ENCODE peak calls at places on chromosomes 1 and 21, in four cellular contexts. One of them, this sample, is unnamed.

GRCh38 chr1:206992815-206993214 is 22.6 kb upstream of the FCAMR start:
- DNase-seq in GM12878: no peak
- DNase-seq in K562: no peak
- DNase-seq in HL-60: no peak
- DNase-seq in this sample: no peak

GRCh38 chr1:173039621-173040020 is 11.1 kb downstream of the TNFSF18 start:
- DNase-seq in GM12878: no peak
- DNase-seq in K562: no peak
- DNase-seq in HL-60: no peak
- DNase-seq in this sample: no peak

GRCh38 chr1:1137256-1138045 is 21.6 kb upstream of the C1orf159 start:
- DNase-seq in GM12878: no peak
- DNase-seq in K562: peak
- DNase-seq in HL-60: peak
- DNase-seq in this sample: peak

GRCh38 chr21:32819702-32820101 is 48.1 kb upstream of the PAXBP1 start:
- DNase-seq in GM12878: no peak
- DNase-seq in K562: no peak
- DNase-seq in HL-60: no peak
- DNase-seq in this sample: no peak

GRCh38 chr1:24971539-24971938 is 41.5 kb upstream of the RUNX3 start:
- DNase-seq in GM12878: no peak
- DNase-seq in K562: no peak
- DNase-seq in HL-60: no peak
- DNase-seq in this sample: no peak

GRCh38 chr1:12600880-12601633 is 17.0 kb downstream of the DHRS3 start:
- DNase-seq in GM12878: no peak
- DNase-seq in K562: peak
- DNase-seq in HL-60: no peak
- DNase-seq in this sample: peak

GRCh38 chr1:172609528-172609927 is 49.4 kb upstream of the FASLG start:
- DNase-seq in GM12878: no peak
- DNase-seq in K562: no peak
- DNase-seq in HL-60: no peak
- DNase-seq in this sample: no peak

GRCh38 chr21:45202889-45203288 is 84.8 kb downstream of the POFUT2 start:
- DNase-seq in GM12878: no peak
- DNase-seq in K562: peak
- DNase-seq in HL-60: no peak
- DNase-seq in this sample: no peak

GRCh38 chr21:38472709-38473108 is 25.6 kb downstream of the ERG start:
- DNase-seq in GM12878: no peak
- DNase-seq in K562: no peak
- DNase-seq in HL-60: no peak
- DNase-seq in this sample: no peak

GRCh38 chr1:57060451-57060850 is 94.6 kb upstream of the C8B start:
- DNase-seq in GM12878: no peak
- DNase-seq in K562: no peak
- DNase-seq in HL-60: no peak
- DNase-seq in this sample: no peak

GRCh38 chr1:154716012-154716411 is 108.0 kb upstream of the ADAR start:
- DNase-seq in GM12878: no peak
- DNase-seq in K562: no peak
- DNase-seq in HL-60: peak
- DNase-seq in this sample: no peak

GRCh38 chr1:209335090-209335692 is 248.3 kb upstream of the CAMK1G start:
- DNase-seq in GM12878: no peak
- DNase-seq in K562: peak
- DNase-seq in HL-60: no peak
- DNase-seq in this sample: peak

GRCh38 chr1:953524-954320 is 5.3 kb downstream of the NOC2L start:
- DNase-seq in GM12878: no peak
- DNase-seq in K562: no peak
- DNase-seq in HL-60: no peak
- DNase-seq in this sample: no peak

GRCh38 chr1:156368889-156369684 is at the start of gene RHBG:
- DNase-seq in GM12878: no peak
- DNase-seq in K562: no peak
- DNase-seq in HL-60: peak
- DNase-seq in this sample: no peak

GRCh38 chr1:184385863-184386262 is 966 bp upstream of the C1orf21 start:
- DNase-seq in GM12878: no peak
- DNase-seq in K562: no peak
- DNase-seq in HL-60: no peak
- DNase-seq in this sample: no peak

GRCh38 chr1:234114648-234115307 is 210.3 kb downstream of the SLC35F3 start:
- DNase-seq in GM12878: peak
- DNase-seq in K562: peak
- DNase-seq in HL-60: peak
- DNase-seq in this sample: peak

GRCh38 chr1:232833966-232834535 is 28.8 kb downstream of the MAP10 start:
- DNase-seq in GM12878: no peak
- DNase-seq in K562: no peak
- DNase-seq in HL-60: no peak
- DNase-seq in this sample: no peak

GRCh38 chr1:29684141-29684540 is 447.8 kb downstream of the PTPRU start:
- DNase-seq in GM12878: no peak
- DNase-seq in K562: no peak
- DNase-seq in HL-60: no peak
- DNase-seq in this sample: no peak

GRCh38 chr1:228345201-228345930 is 61.3 kb downstream of the TRIM11 start:
- DNase-seq in GM12878: no peak
- DNase-seq in K562: no peak
- DNase-seq in HL-60: no peak
- DNase-seq in this sample: no peak

GRCh38 chr1:211183924-211184323 is 50.0 kb upstream of the KCNH1 start:
- DNase-seq in GM12878: no peak
- DNase-seq in K562: no peak
- DNase-seq in HL-60: no peak
- DNase-seq in this sample: no peak

GRCh38 chr1:154856049-154856448 is 14.0 kb downstream of the KCNN3 start:
- DNase-seq in GM12878: no peak
- DNase-seq in K562: no peak
- DNase-seq in HL-60: no peak
- DNase-seq in this sample: no peak

GRCh38 chr1:170483041-170483440 is 48.9 kb upstream of the GORAB start:
- DNase-seq in GM12878: no peak
- DNase-seq in K562: no peak
- DNase-seq in HL-60: no peak
- DNase-seq in this sample: no peak

GRCh38 chr1:176880954-176881595 is 283.4 kb downstream of the ASTN1 start:
- DNase-seq in GM12878: no peak
- DNase-seq in K562: peak
- DNase-seq in HL-60: peak
- DNase-seq in this sample: peak

GRCh38 chr1:161082483-161082882 is 6.9 kb downstream of the NECTIN4 start:
- DNase-seq in GM12878: no peak
- DNase-seq in K562: no peak
- DNase-seq in HL-60: no peak
- DNase-seq in this sample: no peak

GRCh38 chr1:198072177-198072576 is 84.6 kb upstream of the NEK7 start:
- DNase-seq in GM12878: no peak
- DNase-seq in K562: no peak
- DNase-seq in HL-60: no peak
- DNase-seq in this sample: no peak

GRCh38 chr21:32459972-32460371 is 47.5 kb downstream of the EVA1C start:
- DNase-seq in GM12878: no peak
- DNase-seq in K562: no peak
- DNase-seq in HL-60: no peak
- DNase-seq in this sample: no peak

GRCh38 chr1:181482001-181482430 is 1.3 kb upstream of the CACNA1E start:
- DNase-seq in GM12878: no peak
- DNase-seq in K562: no peak
- DNase-seq in HL-60: no peak
- DNase-seq in this sample: no peak

GRCh38 chr1:101293461-101294045 is 56.7 kb downstream of the S1PR1 start:
- DNase-seq in GM12878: peak
- DNase-seq in K562: no peak
- DNase-seq in HL-60: peak
- DNase-seq in this sample: no peak

GRCh38 chr1:5423109-5423508 is 569.1 kb downstream of the NPHP4 start:
- DNase-seq in GM12878: no peak
- DNase-seq in K562: no peak
- DNase-seq in HL-60: no peak
- DNase-seq in this sample: no peak

GRCh38 chr1:35657851-35658250 is 16.5 kb upstream of the PSMB2 start:
- DNase-seq in GM12878: no peak
- DNase-seq in K562: no peak
- DNase-seq in HL-60: peak
- DNase-seq in this sample: no peak

GRCh38 chr1:35655196-35655595 is 13.9 kb upstream of the PSMB2 start:
- DNase-seq in GM12878: no peak
- DNase-seq in K562: no peak
- DNase-seq in HL-60: no peak
- DNase-seq in this sample: no peak

GRCh38 chr1:35659589-35659988 is 18.3 kb upstream of the PSMB2 start:
- DNase-seq in GM12878: no peak
- DNase-seq in K562: no peak
- DNase-seq in HL-60: no peak
- DNase-seq in this sample: no peak

GRCh38 chr1:35656863-35657232 is 15.5 kb upstream of the PSMB2 start:
- DNase-seq in GM12878: no peak
- DNase-seq in K562: no peak
- DNase-seq in HL-60: no peak
- DNase-seq in this sample: no peak

DNA sequence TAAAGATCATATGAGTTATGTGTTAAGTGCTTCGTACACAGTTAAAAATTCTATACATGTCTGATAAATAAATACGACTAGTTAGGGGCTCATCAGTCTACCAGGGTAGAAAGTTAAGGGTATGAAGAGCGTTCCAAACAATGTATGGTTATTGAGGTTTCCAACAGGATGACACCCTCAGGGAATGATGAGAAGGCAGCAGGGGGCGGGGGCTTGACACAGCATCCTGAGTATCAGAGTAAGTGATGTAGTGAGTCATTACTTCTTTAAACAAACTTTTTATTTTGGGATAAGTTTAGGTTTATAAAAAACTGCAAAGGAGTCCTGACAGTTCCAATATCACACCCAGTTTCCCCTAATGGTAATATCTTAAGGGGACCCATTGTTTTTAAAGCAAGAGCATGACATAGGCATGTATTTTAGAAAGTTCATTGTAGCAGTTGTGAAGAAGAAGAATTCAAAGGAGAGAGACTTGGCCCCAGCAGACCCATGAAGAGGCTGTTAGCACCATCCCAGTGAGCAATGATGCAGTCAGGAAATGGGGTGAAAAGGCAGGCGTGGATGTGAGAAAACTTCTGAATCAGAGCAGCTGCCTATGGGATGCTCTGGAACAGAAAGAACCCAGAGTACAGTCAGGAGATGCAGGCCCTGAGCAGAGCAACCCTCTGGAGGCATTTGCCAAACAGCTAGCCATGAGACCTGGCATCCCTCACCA is 15.0 kb upstream of the PSMB2 start:
- DNase-seq in GM12878: no peak
- DNase-seq in K562: no peak
- DNase-seq in HL-60: no peak
- DNase-seq in this sample: no peak
- TF ChIP-seq SPI1 in GM12878: no peak
- TF ChIP-seq SPI1 in K562: no peak
- TF ChIP-seq SPI1 in HL-60: no peak
- TF ChIP-seq SPI1 in this sample: no peak

GRCh38 chr1:44581205-44581604 is 93.1 kb downstream of the TMEM53 start:
- DNase-seq in GM12878: no peak
- DNase-seq in K562: no peak
- DNase-seq in HL-60: no peak
- DNase-seq in this sample: no peak

GRCh38 chr1:44588551-44588950 is 85.7 kb downstream of the TMEM53 start:
- DNase-seq in GM12878: no peak
- DNase-seq in K562: no peak
- DNase-seq in HL-60: no peak
- DNase-seq in this sample: no peak

GRCh38 chr1:44587796-44588460 is 86.4 kb downstream of the TMEM53 start:
- DNase-seq in GM12878: no peak
- DNase-seq in K562: no peak
- DNase-seq in HL-60: no peak
- DNase-seq in this sample: no peak

GRCh38 chr1:44584167-44584566 is 90.1 kb downstream of the TMEM53 start:
- DNase-seq in GM12878: no peak
- DNase-seq in K562: no peak
- DNase-seq in HL-60: no peak
- DNase-seq in this sample: no peak

GRCh38 chr1:44585315-44585920 is 88.9 kb downstream of the TMEM53 start:
- DNase-seq in GM12878: no peak
- DNase-seq in K562: no peak
- DNase-seq in HL-60: no peak
- DNase-seq in this sample: no peak
- TF ChIP-seq SPI1 in GM12878: no peak
- TF ChIP-seq SPI1 in K562: no peak
- TF ChIP-seq SPI1 in HL-60: no peak
- TF ChIP-seq SPI1 in this sample: no peak

DNA sequence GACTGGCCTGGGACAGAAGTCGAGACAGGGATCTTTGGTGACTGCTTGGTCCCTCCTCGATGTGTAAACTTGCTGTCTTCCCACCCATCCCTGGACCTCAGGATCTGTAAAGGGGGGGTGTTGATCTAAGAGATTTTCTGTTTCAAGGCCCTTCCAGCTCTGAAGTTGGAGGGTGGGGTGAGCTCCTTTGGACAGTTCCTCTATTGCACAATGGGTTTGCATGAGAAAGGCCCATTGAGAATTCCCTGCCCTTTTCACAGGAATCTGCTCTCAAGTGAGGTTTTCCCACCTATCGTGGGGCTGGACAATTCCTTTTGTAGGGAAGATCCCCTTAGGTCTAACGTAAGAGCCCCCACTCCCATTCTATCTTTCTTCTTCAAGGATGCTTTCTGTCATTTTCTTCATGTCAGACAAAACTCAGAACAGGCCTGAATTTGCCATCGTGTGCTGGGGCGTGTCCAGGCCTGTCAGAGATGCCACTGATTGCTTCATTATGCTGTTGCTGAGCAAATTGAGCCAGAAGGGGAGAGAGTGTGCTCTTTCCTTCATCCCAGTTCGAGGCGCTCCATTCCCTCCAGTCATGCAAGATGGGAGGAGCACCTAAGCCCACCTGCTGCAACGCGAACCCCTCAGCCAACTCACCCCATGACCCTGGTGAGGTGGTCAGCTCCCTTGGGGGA is 149.9 kb upstream of the IGSF21 start:
- DNase-seq in GM12878: no peak
- DNase-seq in K562: no peak
- DNase-seq in HL-60: no peak
- DNase-seq in this sample: no peak
- TF ChIP-seq SPI1 in GM12878: no peak
- TF ChIP-seq SPI1 in K562: no peak
- TF ChIP-seq SPI1 in HL-60: no peak
- TF ChIP-seq SPI1 in this sample: no peak

DNA sequence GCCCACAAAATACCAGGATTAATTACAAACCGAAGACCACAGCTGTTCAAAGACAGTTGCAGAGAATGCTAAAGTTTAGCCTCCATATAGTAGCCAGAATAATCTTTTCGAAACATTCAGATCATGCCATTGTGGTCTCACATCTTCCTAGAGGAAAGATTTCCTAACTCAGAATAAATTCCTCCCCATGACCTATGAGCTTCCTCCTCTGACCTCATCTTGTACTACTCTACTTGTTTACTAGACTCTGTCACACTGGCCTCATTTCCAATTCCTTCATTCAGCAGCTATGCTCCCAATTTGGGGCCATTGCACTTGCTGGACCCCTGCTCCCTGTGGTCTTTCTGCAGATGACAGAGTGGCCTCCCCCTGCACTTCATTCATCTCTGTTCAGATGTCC is 71.8 kb upstream of the LRRC53 start:
- DNase-seq in GM12878: no peak
- DNase-seq in K562: no peak
- DNase-seq in HL-60: no peak
- DNase-seq in this sample: no peak
- TF ChIP-seq SPI1 in GM12878: no peak
- TF ChIP-seq SPI1 in K562: no peak
- TF ChIP-seq SPI1 in HL-60: no peak
- TF ChIP-seq SPI1 in this sample: no peak